ENCODE peak calls at places on chromosomes 16 and 17, in ten cellular contexts. P is sciatic nerve, S is adipocyte, B is glutamatergic neuron, C is NCI-H82, D is AG08396, M is T-helper 1 cell, E is body of pancreas, O is aorta, Z is retina. F is an unnamed sample.

GRCh38 chr17:50355701-50356341 is 9.9 kb downstream of the XYLT2 start:
- DNase-seq in C (no peak), O (no peak), P (peak; percentile 47), Z (no peak), E (no peak), S (no peak), D (no peak), B (no peak), M (no peak), F (peak; percentile 94)

GRCh38 chr16:85316321-85316919 is 204.1 kb upstream of the CIBAR2 start:
- DNase-seq in E (peak; percentile 79), D (peak; percentile 80), P (peak; percentile 75), B (peak; percentile 84), Z (peak; percentile 84), O (peak; percentile 77), C (peak; percentile 84), S (peak; percentile 76), M (peak; percentile 15), F (no peak)

GRCh38 chr16:54143410-54143809 is 143.2 kb downstream of the IRX3 start:
- DNase-seq in S (no peak), Z (no peak), M (no peak), D (no peak), C (no peak), P (no peak), E (no peak), O (no peak), B (no peak), F (no peak)

GRCh38 chr16:80739523-80739922 is 64.9 kb downstream of the CDYL2 start:
- DNase-seq in S (no peak), B (no peak), E (no peak), P (no peak), M (no peak), O (no peak), C (no peak), D (no peak), Z (no peak), F (no peak)

GRCh38 chr16:28218109-28218508 is 6.3 kb upstream of the XPO6 start:
- DNase-seq in D (peak; percentile 55), M (peak; percentile 59), B (no peak), S (peak; percentile 47), O (no peak), C (peak; percentile 57), P (no peak), Z (no peak), E (no peak), F (no peak)

GRCh38 chr16:5008311-5008731 is 25.4 kb downstream of the NAGPA start:
- DNase-seq in P (no peak), E (no peak), Z (no peak), S (no peak), O (peak; percentile 26), M (no peak), B (no peak), C (no peak), D (no peak), F (peak; percentile 72)

GRCh38 chr17:31274252-31274651 is 22.8 kb downstream of the OMG start:
- DNase-seq in D (peak; percentile 6), B (no peak), C (no peak), E (no peak), M (no peak), O (no peak), Z (no peak), S (peak; percentile 82), P (no peak), F (no peak)

GRCh38 chr17:19573075-19573474 is 39.4 kb downstream of the SLC47A1 start:
- DNase-seq in O (no peak), P (no peak), B (no peak), C (no peak), S (peak; percentile 25), Z (no peak), M (no peak), D (no peak), E (no peak), F (no peak)

GRCh38 chr17:62792122-62792800 is 15.9 kb downstream of the MARCHF10 start:
- DNase-seq in E (peak; percentile 52), M (no peak), C (no peak), B (no peak), Z (no peak), O (no peak), D (peak; percentile 71), P (no peak), S (peak; percentile 87), F (no peak)

GRCh38 chr16:30519120-30520049 is 7.0 kb downstream of the ZNF768 start:
- DNase-seq in M (no peak), C (no peak), Z (no peak), B (no peak), S (no peak), P (no peak), O (no peak), E (no peak), D (no peak), F (no peak)

GRCh38 chr16:56301391-56301850 is 110.1 kb downstream of the GNAO1 start:
- DNase-seq in Z (no peak), S (peak; percentile 33), E (no peak), D (no peak), P (no peak), O (no peak), C (no peak), B (no peak), M (no peak), F (peak; percentile 27)

F was measured in chondrocyte.